ENCODE peak calls at places on chromosomes 4 and X, in eight cellular contexts. A, S, Q, H, B, M, P and X are unnamed samples.

GRCh38 chr4:87375719-87376291 is 15.2 kb downstream of the HSD17B11 start:
- DNase-seq in A (no peak), S (no peak), Q (peak), H (peak), B (peak), M (no peak), P (peak), X (no peak)

GRCh38 chr4:31657859-31658258 is 937.7 kb downstream of the PCDH7 start:
- DNase-seq in A (no peak), S (no peak), Q (no peak), H (no peak), B (no peak), M (no peak), P (no peak), X (no peak)

GRCh38 chr4:185369729-185370128 is 26.0 kb downstream of the LRP2BP start:
- DNase-seq in A (no peak), S (no peak), Q (no peak), H (no peak), B (no peak), M (no peak), P (no peak), X (no peak)

GRCh38 chr4:13647012-13647411 is 19.5 kb upstream of the BOD1L1 start:
- DNase-seq in A (peak), S (no peak), Q (no peak), H (no peak), B (no peak), M (no peak), P (no peak), X (no peak)

GRCh38 chr4:23871420-23871819 is 18.4 kb downstream of the PPARGC1A start:
- DNase-seq in A (no peak), S (no peak), Q (no peak), H (no peak), B (no peak), M (no peak), P (no peak), X (no peak)

GRCh38 chrX:120251471-120252011 is 929 bp downstream of the ZBTB33 start:
- DNase-seq in A (peak), S (no peak), Q (peak), H (peak), B (no peak), M (peak), P (no peak), X (peak)

GRCh38 chrX:117511379-117511778 is 605.2 kb downstream of the KLHL13 start:
- DNase-seq in A (no peak), S (no peak), Q (no peak), H (no peak), B (no peak), M (no peak), P (no peak), X (no peak)

GRCh38 chr4:86664959-86665358 is 70.8 kb downstream of the PTPN13 start:
- DNase-seq in A (no peak), S (no peak), Q (no peak), H (no peak), B (no peak), M (no peak), P (no peak), X (no peak)

GRCh38 chr4:128354205-128354821 is 66.7 kb upstream of the PGRMC2 start:
- DNase-seq in A (no peak), S (no peak), Q (no peak), H (no peak), B (no peak), M (no peak), P (peak), X (no peak)

GRCh38 chrX:22922961-22923360 is 76.8 kb upstream of the DDX53 start:
- DNase-seq in A (no peak), S (no peak), Q (no peak), H (no peak), B (no peak), M (no peak), P (no peak), X (no peak)

GRCh38 chr4:159048166-159048886 is 54.6 kb upstream of the RAPGEF2 start:
- DNase-seq in A (peak), S (peak), Q (no peak), H (no peak), B (peak), M (no peak), P (no peak), X (no peak)

GRCh38 chr4:83255584-83255983 is 29.0 kb downstream of the COQ2 start:
- DNase-seq in A (no peak), S (no peak), Q (no peak), H (no peak), B (no peak), M (no peak), P (peak), X (no peak)

GRCh38 chrX:17592117-17592516 is 145.2 kb upstream of the SCML1 start:
- DNase-seq in A (no peak), S (no peak), Q (no peak), H (no peak), B (no peak), M (no peak), P (no peak), X (no peak)

GRCh38 chrX:1542994-1543725 is 6.2 kb upstream of the P2RY8 start:
- DNase-seq in A (no peak), S (no peak), Q (no peak), H (no peak), B (no peak), M (no peak), P (no peak), X (no peak)

GRCh38 chr4:26789208-26789607 is 71.4 kb upstream of the STIM2 start:
- DNase-seq in A (no peak), S (no peak), Q (no peak), H (no peak), B (no peak), M (no peak), P (no peak), X (no peak)

GRCh38 chr4:48275247-48275646 is 5.6 kb upstream of the TEC start:
- DNase-seq in A (no peak), S (no peak), Q (peak), H (peak), B (no peak), M (no peak), P (peak), X (no peak)

GRCh38 chr4:124636793-124637192 is 75.7 kb downstream of the ANKRD50 start:
- DNase-seq in A (no peak), S (no peak), Q (no peak), H (no peak), B (no peak), M (no peak), P (no peak), X (no peak)

GRCh38 chr4:168755643-168756482 is 254.2 kb downstream of the CBR4 start:
- DNase-seq in A (no peak), S (no peak), Q (no peak), H (no peak), B (no peak), M (no peak), P (no peak), X (no peak)

GRCh38 chr4:82422616-82423015 is 7.6 kb downstream of the HNRNPDL start:
- DNase-seq in A (no peak), S (no peak), Q (no peak), H (no peak), B (no peak), M (no peak), P (no peak), X (no peak)

GRCh38 chrX:28920141-28920540 is 332.9 kb downstream of the IL1RAPL1 start:
- DNase-seq in A (no peak), S (no peak), Q (no peak), H (no peak), B (no peak), M (no peak), P (no peak), X (no peak)

GRCh38 chr4:126794363-126794762 is 838.4 kb upstream of the INTU start:
- DNase-seq in A (no peak), S (no peak), Q (no peak), H (no peak), B (no peak), M (no peak), P (no peak), X (no peak)

GRCh38 chr4:114041117-114041475 is 61.6 kb upstream of the ARSJ start:
- DNase-seq in A (no peak), S (no peak), Q (no peak), H (no peak), B (no peak), M (no peak), P (no peak), X (no peak)

GRCh38 chr4:102758241-102758871 is 2.4 kb downstream of the MANBA start:
- DNase-seq in A (no peak), S (no peak), Q (no peak), H (no peak), B (no peak), M (no peak), P (no peak), X (no peak)

GRCh38 chr4:119643306-119644042 is 14.9 kb upstream of the PDE5A start:
- DNase-seq in A (no peak), S (no peak), Q (no peak), H (no peak), B (no peak), M (no peak), P (no peak), X (no peak)

GRCh38 chrX:85004255-85004654 is 578 bp downstream of the APOOL start:
- DNase-seq in A (no peak), S (no peak), Q (no peak), H (peak), B (no peak), M (no peak), P (no peak), X (no peak)

GRCh38 chr4:173835863-173836262 is 305.8 kb upstream of the HAND2 start:
- DNase-seq in A (no peak), S (no peak), Q (no peak), H (no peak), B (no peak), M (no peak), P (no peak), X (no peak)

GRCh38 chr4:19375931-19376330 is 875.8 kb upstream of the SLIT2 start:
- DNase-seq in A (no peak), S (no peak), Q (no peak), H (no peak), B (no peak), M (no peak), P (no peak), X (no peak)

GRCh38 chr4:86640469-86640868 is 46.4 kb downstream of the PTPN13 start:
- DNase-seq in A (no peak), S (no peak), Q (no peak), H (no peak), B (no peak), M (no peak), P (no peak), X (no peak)

GRCh38 chr4:68465058-68465457 is 17.8 kb downstream of the TMPRSS11E start:
- DNase-seq in A (no peak), S (no peak), Q (no peak), H (no peak), B (no peak), M (no peak), P (no peak), X (no peak)

GRCh38 chr4:1492636-1493539 is 86.6 kb upstream of the NKX1-1 start:
- DNase-seq in A (no peak), S (no peak), Q (no peak), H (no peak), B (no peak), M (no peak), P (no peak), X (no peak)

GRCh38 chr4:116752027-116752426 is 333.3 kb downstream of the TRAM1L1 start:
- DNase-seq in A (no peak), S (no peak), Q (no peak), H (no peak), B (no peak), M (no peak), P (no peak), X (no peak)